ENCODE peak calls at places on chromosomes 2 and 18, in five cellular contexts. W is heart left ventricle, B is fibroblast of lung, D is fibroblast of mammary gland, L is GM10248. M is an unnamed sample.

GRCh38 chr2:11753886-11754704 is 7.7 kb downstream of the LPIN1 start:
- DNase-seq in D (peak; percentile 75), L (peak; percentile 39), B (peak; percentile 75), W (no peak), M (peak; percentile 54)

GRCh38 chr2:95012881-95013550 is 12.5 kb upstream of the MAL start:
- DNase-seq in W (no peak), B (no peak), D (peak; percentile 10), L (no peak), M (no peak)

GRCh38 chr2:127531133-127531709 is 4.3 kb upstream of the MYO7B start:
- DNase-seq in B (peak; percentile 3), L (no peak), W (no peak), D (peak; percentile 30), M (no peak)

GRCh38 chr2:86225581-86225980 is 26.3 kb downstream of the MRPL35 start:
- DNase-seq in W (peak; percentile 86), D (no peak), B (no peak), L (peak; percentile 82), M (peak; percentile 80)

GRCh38 chr2:136185991-136186771 is 68.2 kb upstream of the CXCR4 start:
- DNase-seq in B (peak; percentile 35), D (peak; percentile 5), L (no peak), W (no peak), M (no peak)

GRCh38 chr18:46528037-46528436 is 129.0 kb downstream of the LOXHD1 start:
- DNase-seq in D (no peak), W (no peak), B (no peak), L (no peak), M (no peak)

GRCh38 chr2:9971105-9971818 is 19.8 kb downstream of the GRHL1 start:
- DNase-seq in D (peak; percentile 67), B (peak; percentile 33), W (no peak), L (no peak), M (no peak)

GRCh38 chr2:12350821-12351220 is 365.9 kb upstream of the TRIB2 start:
- DNase-seq in B (no peak), D (no peak), L (no peak), W (no peak), M (no peak)

GRCh38 chr2:20067992-20068727 is 16.7 kb upstream of the LAPTM4A start:
- DNase-seq in B (peak; percentile 97), L (no peak), D (peak; percentile 96), W (no peak), M (no peak)

GRCh38 chr2:97005353-97005752 is 19.0 kb upstream of the FAM178B start:
- DNase-seq in B (no peak), W (no peak), D (peak; percentile 2), L (no peak), M (no peak)

GRCh38 chr2:128284841-128285240 is 33.8 kb downstream of the HS6ST1 start:
- DNase-seq in B (no peak), W (no peak), D (no peak), L (no peak), M (no peak)

GRCh38 chr2:7022956-7023467 is 105.8 kb downstream of the RNF144A start:
- DNase-seq in L (no peak), D (peak; percentile 28), B (no peak), W (no peak), M (no peak)

GRCh38 chr18:45231606-45232005 is 383.7 kb upstream of the SLC14A2 start:
- DNase-seq in B (peak; percentile 56), D (no peak), L (no peak), W (no peak), M (no peak)

GRCh38 chr2:9778471-9779402 is 64.5 kb upstream of the TAF1B start:
- DNase-seq in W (no peak), L (no peak), D (no peak), B (no peak), M (no peak)

DNA sequence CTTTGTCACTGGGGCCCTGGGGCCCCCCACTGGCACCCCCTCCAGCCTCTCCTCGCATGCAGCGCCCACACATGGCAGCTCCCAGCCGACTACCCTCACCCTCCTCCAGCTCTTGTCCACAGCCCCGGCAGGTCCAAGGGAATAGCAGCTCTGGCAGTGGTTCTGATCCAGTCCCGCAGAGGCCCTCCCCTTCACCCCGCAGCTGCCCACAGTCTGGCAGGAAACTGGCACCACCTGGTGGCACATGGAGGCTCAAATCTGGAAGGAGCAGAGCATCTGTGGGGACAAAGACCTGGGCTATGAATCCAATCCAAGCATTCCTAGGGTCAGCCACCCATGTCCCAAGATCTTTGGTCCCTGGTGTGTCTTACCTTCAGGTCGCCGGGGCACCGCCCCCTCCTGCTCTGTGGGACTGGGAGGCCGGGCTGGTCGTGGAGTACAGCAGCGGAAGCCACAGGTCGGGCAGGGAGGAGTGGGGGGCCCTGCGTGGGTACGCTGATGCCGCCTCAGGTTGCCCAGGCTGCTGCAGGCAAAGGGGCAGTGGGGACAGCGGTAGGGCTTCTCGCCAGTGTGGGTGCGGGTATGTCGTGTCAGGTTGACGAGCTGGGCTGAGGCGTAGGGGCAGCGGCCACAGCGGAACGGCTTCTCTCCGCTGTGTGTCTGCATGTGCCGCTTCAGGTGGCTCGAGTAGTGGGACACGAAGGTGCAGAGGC is 2.3 kb downstream of the ZNF513 start:
- DNase-seq in B (no peak), L (no peak), W (peak; percentile 20), D (peak; percentile 21), M (no peak)
- TF ChIP-seq CTCF in B (peak; percentile 17), L (peak; percentile 19), W (peak; percentile 32), D (peak; percentile 9), M (no peak)

GRCh38 chr2:183172220-183172887 is 48.1 kb downstream of the NUP35 start:
- DNase-seq in W (no peak), L (no peak), D (no peak), B (no peak), M (no peak)
- TF ChIP-seq CTCF in W (no peak), L (no peak), D (no peak), B (no peak), M (no peak)

DNA sequence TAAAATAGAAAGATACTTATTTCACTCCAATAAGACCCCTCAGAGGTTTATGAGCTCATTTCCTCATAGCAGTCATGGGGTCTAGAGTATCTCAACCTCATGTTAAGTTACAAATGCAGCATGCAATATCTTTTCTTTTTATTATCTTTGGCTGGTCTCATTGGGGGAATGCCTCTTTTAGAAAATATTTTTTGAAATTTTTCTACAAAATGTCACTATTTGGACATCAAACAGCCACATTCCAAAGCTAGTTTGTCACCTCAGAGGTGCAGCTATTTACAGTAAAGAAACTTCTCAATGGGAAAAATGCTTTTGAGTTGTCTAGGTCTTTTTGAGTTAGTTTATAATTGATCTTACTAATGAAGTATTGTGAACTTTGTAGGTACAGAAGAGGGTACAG is 370.7 kb upstream of the LRATD1 start:
- DNase-seq in L (no peak), W (no peak), D (no peak), B (peak; percentile 55), M (no peak)
- TF ChIP-seq CTCF in L (no peak), W (no peak), D (no peak), B (no peak), M (no peak)

GRCh38 chr18:11105463-11105862 is 43.9 kb downstream of the PIEZO2 start:
- DNase-seq in D (no peak), W (no peak), B (no peak), L (no peak), M (no peak)
- TF ChIP-seq CTCF in D (no peak), W (no peak), B (no peak), L (no peak), M (no peak)

M was measured in GM13976.